ENCODE peak calls at places on chromosomes 13 and 19, in nine cellular contexts. I is CD8-positive, alpha-beta memory T cell; K is T-helper 9 cell; V is A673; W is Calu3; A is MCF 10A; G is B cell; E is fibroblast of the conjunctiva; Q is GOT3. X is an unnamed sample.

GRCh38 chr13:27481766-27482165 is 31.4 kb upstream of the MTIF3 start:
- DNase-seq in I (no peak), K (no peak), V (peak), W (peak), A (peak), G (no peak), E (no peak), Q (no peak), X (no peak)

GRCh38 chr19:46599716-46600392 is 1.3 kb upstream of the CALM3 start:
- DNase-seq in I (no peak), K (no peak), V (no peak), W (no peak), A (no peak), G (no peak), E (no peak), Q (no peak), X (no peak)

GRCh38 chr13:26735677-26736076 is 24.9 kb downstream of the GPR12 start:
- DNase-seq in I (no peak), K (no peak), V (no peak), W (no peak), A (no peak), G (no peak), E (no peak), Q (no peak), X (no peak)

GRCh38 chr19:7705387-7706187 is 3.7 kb upstream of the FCER2 start:
- DNase-seq in I (peak), K (peak), V (no peak), W (no peak), A (no peak), G (peak), E (no peak), Q (no peak), X (peak)

GRCh38 chr13:52862358-52863206 is 14.1 kb upstream of the PCDH8 start:
- DNase-seq in I (no peak), K (no peak), V (peak), W (peak), A (peak), G (no peak), E (no peak), Q (no peak), X (no peak)

GRCh38 chr13:110521296-110521680 is 40.2 kb downstream of the RAB20 start:
- DNase-seq in I (no peak), K (no peak), V (no peak), W (no peak), A (no peak), G (no peak), E (no peak), Q (no peak), X (no peak)

GRCh38 chr19:46896076-46896794 is 35.4 kb downstream of the ARHGAP35 start:
- DNase-seq in I (no peak), K (no peak), V (no peak), W (no peak), A (no peak), G (no peak), E (no peak), Q (no peak), X (no peak)

GRCh38 chr19:4058696-4059492 is 7.8 kb downstream of the ZBTB7A start:
- DNase-seq in I (no peak), K (no peak), V (no peak), W (no peak), A (no peak), G (peak), E (no peak), Q (no peak), X (no peak)

GRCh38 chr13:21435710-21436151 is 23.4 kb downstream of the ZDHHC20 start:
- DNase-seq in I (peak), K (no peak), V (no peak), W (peak), A (peak), G (peak), E (peak), Q (no peak), X (peak)

GRCh38 chr19:50718255-50719118 is 1.1 kb downstream of the SHANK1 start:
- DNase-seq in I (no peak), K (no peak), V (no peak), W (no peak), A (no peak), G (peak), E (no peak), Q (no peak), X (no peak)

GRCh38 chr13:78160793-78161192 is 242.2 kb upstream of the EDNRB start:
- DNase-seq in I (no peak), K (no peak), V (no peak), W (no peak), A (peak), G (no peak), E (no peak), Q (no peak), X (no peak)